ENCODE peak calls at places on chromosomes 12 and 14, in four cellular contexts. One of them, this sample, is unnamed.

GRCh38 chr12:11823043-11823442 is 173.6 kb downstream of the ETV6 start:
- DNase-seq in IMR-90: peak; percentile 84
- DNase-seq in A549: no peak
- DNase-seq in K562: no peak
- DNase-seq in this sample: no peak

GRCh38 chr12:81809829-81810595 is 50.9 kb upstream of the PPFIA2 start:
- DNase-seq in IMR-90: no peak
- DNase-seq in A549: no peak
- DNase-seq in K562: no peak
- DNase-seq in this sample: peak; percentile 3

GRCh38 chr12:85621041-85621440 is 215.2 kb downstream of the RASSF9 start:
- DNase-seq in IMR-90: no peak
- DNase-seq in A549: no peak
- DNase-seq in K562: no peak
- DNase-seq in this sample: no peak

GRCh38 chr12:132513070-132513398 is 23.1 kb downstream of the FBRSL1 start:
- DNase-seq in IMR-90: peak; percentile 75
- DNase-seq in A549: no peak
- DNase-seq in K562: no peak
- DNase-seq in this sample: no peak

GRCh38 chr14:86015511-86015910 is 485.6 kb downstream of the FLRT2 start:
- DNase-seq in IMR-90: peak; percentile 34
- DNase-seq in A549: no peak
- DNase-seq in K562: no peak
- DNase-seq in this sample: no peak

GRCh38 chr14:76584271-76584702 is 177.0 kb upstream of the VASH1 start:
- DNase-seq in IMR-90: no peak
- DNase-seq in A549: no peak
- DNase-seq in K562: no peak
- DNase-seq in this sample: no peak

GRCh38 chr12:132143328-132144071 is 619 bp downstream of the DDX51 start:
- DNase-seq in IMR-90: no peak
- DNase-seq in A549: no peak
- DNase-seq in K562: no peak
- DNase-seq in this sample: no peak

GRCh38 chr12:108360487-108360886 is 21.4 kb upstream of the CMKLR1 start:
- DNase-seq in IMR-90: no peak
- DNase-seq in A549: no peak
- DNase-seq in K562: no peak
- DNase-seq in this sample: peak; percentile 84

GRCh38 chr12:122467983-122468382 is 32.7 kb downstream of the ZCCHC8 start:
- DNase-seq in IMR-90: no peak
- DNase-seq in A549: peak; percentile 46
- DNase-seq in K562: no peak
- DNase-seq in this sample: no peak

GRCh38 chr14:74401504-74402241 is 24.3 kb downstream of the SYNDIG1L start:
- DNase-seq in IMR-90: no peak
- DNase-seq in A549: no peak
- DNase-seq in K562: peak; percentile 16
- DNase-seq in this sample: peak; percentile 45

GRCh38 chr12:54166543-54167499 is 22.0 kb downstream of the SMUG1 start:
- DNase-seq in IMR-90: no peak
- DNase-seq in A549: no peak
- DNase-seq in K562: no peak
- DNase-seq in this sample: no peak

GRCh38 chr14:94392510-94392935 is 4.1 kb upstream of the SERPINA1 start:
- DNase-seq in IMR-90: peak; percentile 65
- DNase-seq in A549: no peak
- DNase-seq in K562: no peak
- DNase-seq in this sample: peak; percentile 38

GRCh38 chr14:50605776-50606175 is 45.8 kb downstream of the ATL1 start:
- DNase-seq in IMR-90: peak; percentile 39
- DNase-seq in A549: no peak
- DNase-seq in K562: no peak
- DNase-seq in this sample: no peak

GRCh38 chr12:113270709-113271009 is 49.4 kb downstream of the TPCN1 start:
- DNase-seq in IMR-90: no peak
- DNase-seq in A549: no peak
- DNase-seq in K562: no peak
- DNase-seq in this sample: no peak

GRCh38 chr12:113269257-113269943 is 48.1 kb downstream of the TPCN1 start:
- DNase-seq in IMR-90: no peak
- DNase-seq in A549: no peak
- DNase-seq in K562: no peak
- DNase-seq in this sample: no peak

GRCh38 chr12:113271466-113271852 is 50.2 kb downstream of the TPCN1 start:
- DNase-seq in IMR-90: no peak
- DNase-seq in A549: no peak
- DNase-seq in K562: no peak
- DNase-seq in this sample: no peak

GRCh38 chr12:113273053-113273725 is 51.9 kb downstream of the TPCN1 start:
- DNase-seq in IMR-90: peak; percentile 36
- DNase-seq in A549: no peak
- DNase-seq in K562: no peak
- DNase-seq in this sample: no peak

DNA sequence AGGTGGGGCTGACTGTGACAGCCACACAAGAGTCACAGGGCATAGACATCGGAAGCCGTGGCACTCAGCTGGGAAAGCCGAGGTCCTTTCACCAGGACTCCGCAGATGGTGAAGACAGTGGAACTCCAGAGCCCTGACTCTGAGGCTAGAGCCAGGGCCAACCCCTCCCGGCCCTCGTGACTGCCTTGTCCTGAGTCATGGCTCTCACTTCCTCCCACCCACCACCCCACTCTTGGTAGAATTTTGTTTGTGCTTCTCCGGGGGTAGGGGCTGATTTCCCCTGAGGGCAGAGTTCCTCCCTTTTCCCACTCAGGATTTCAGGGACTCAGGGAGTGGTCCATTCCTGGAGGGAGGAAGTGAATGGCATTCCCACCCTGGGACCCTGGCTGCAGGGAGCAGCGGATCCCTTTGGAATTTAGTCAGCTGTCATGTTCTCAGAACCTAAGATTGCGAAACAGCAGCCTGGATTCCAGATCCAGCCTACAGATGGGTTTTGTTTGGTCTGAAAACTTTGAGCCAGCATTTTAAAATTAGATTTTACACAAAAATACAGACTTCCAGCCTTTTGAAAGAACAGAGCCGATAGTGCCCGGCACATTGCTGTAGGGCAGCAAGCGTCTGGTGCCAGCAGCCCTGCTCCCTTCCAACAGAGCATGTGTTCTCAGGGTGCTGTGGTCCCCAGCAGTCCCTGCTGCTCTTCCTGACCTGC is 50.7 kb downstream of the TPCN1 start:
- DNase-seq in IMR-90: peak; percentile 83
- DNase-seq in A549: no peak
- DNase-seq in K562: peak; percentile 50
- DNase-seq in this sample: no peak
- H3K4me2 ChIP-seq in IMR-90: peak overlapping the region; percentile 77
- H3K4me2 ChIP-seq in A549: no peak overlapping the region
- H3K4me2 ChIP-seq in K562: peak overlapping the region; percentile 5
- H3K4me2 ChIP-seq in this sample: no peak overlapping the region

GRCh38 chr12:96501139-96501741 is 11.9 kb downstream of the CFAP54 start:
- DNase-seq in IMR-90: peak; percentile 61
- DNase-seq in A549: peak; percentile 84
- DNase-seq in K562: peak; percentile 11
- DNase-seq in this sample: peak; percentile 69

GRCh38 chr12:96501908-96502307 is 12.5 kb downstream of the CFAP54 start:
- DNase-seq in IMR-90: no peak
- DNase-seq in A549: no peak
- DNase-seq in K562: no peak
- DNase-seq in this sample: no peak

GRCh38 chr12:96503971-96504370 is 14.6 kb downstream of the CFAP54 start:
- DNase-seq in IMR-90: peak; percentile 64
- DNase-seq in A549: no peak
- DNase-seq in K562: no peak
- DNase-seq in this sample: no peak

GRCh38 chr12:96502949-96503532 is 13.7 kb downstream of the CFAP54 start:
- DNase-seq in IMR-90: no peak
- DNase-seq in A549: no peak
- DNase-seq in K562: no peak
- DNase-seq in this sample: no peak

GRCh38 chr12:96502477-96502876 is 13.1 kb downstream of the CFAP54 start:
- DNase-seq in IMR-90: no peak
- DNase-seq in A549: peak; percentile 26
- DNase-seq in K562: no peak
- DNase-seq in this sample: peak; percentile 78
- TF ChIP-seq ELK1 in IMR-90: no peak
- TF ChIP-seq ELK1 in A549: no peak
- TF ChIP-seq ELK1 in K562: no peak
- TF ChIP-seq ELK1 in this sample: no peak

DNA sequence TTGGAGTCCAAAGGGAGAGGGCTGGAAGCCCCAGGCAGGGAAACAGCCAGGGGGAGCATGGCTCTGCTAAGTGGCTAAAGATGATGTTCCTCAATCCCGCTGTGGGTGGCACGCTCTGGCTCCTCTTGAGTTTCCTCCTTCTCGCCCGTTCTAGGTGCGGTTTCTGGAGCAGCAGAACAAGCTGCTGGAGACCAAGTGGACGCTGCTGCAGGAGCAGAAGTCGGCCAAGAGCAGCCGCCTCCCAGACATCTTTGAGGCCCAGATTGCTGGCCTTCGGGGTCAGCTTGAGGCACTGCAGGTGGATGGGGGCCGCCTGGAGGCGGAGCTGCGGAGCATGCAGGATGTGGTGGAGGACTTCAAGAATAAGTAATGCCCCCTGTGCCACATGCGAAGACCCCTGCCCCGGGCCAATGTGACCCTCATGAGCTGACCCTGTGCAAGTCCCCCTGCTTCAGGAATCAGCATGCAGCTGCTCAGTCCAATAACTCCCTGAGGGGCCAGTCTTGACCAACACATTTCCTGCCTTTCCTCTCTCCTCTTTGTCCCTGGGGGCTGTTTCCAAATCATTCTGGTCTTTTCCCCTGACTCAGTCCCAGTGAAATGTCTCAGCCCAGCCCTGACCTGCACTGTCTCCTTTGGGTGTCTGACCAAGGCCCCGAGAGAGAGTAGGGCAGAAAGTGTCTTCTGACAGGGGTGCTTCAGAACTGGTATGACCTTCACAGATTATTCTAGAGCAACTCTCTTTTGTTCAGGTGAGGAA is 2.1 kb downstream of the KRT7 start:
- DNase-seq in IMR-90: no peak
- DNase-seq in A549: peak; percentile 32
- DNase-seq in K562: no peak
- DNase-seq in this sample: no peak
- H3K4me2 ChIP-seq in IMR-90: no peak overlapping the region
- H3K4me2 ChIP-seq in A549: peak overlapping the region; percentile 99
- H3K4me2 ChIP-seq in K562: no peak overlapping the region
- H3K4me2 ChIP-seq in this sample: no peak overlapping the region

DNA sequence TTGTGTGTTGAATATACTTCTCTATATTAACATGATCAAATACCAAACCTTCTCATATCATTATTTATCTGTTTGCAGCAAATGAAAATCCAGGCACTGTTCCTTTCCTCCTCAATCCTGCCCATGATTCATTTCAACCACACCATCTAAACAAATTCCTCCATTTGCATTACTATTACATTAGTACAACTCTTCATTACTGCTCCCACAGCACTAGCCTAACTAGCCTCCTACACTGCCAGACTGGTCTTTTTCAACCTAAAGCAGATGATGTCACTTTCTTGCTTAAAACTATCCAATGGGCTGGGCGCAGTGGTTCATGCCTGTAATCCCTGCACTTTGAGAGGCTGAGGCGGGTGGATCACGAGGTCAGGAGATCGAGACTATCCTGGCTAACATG is 117.3 kb upstream of the MYF6 start:
- DNase-seq in IMR-90: peak; percentile 89
- DNase-seq in A549: no peak
- DNase-seq in K562: no peak
- DNase-seq in this sample: no peak
- TF ChIP-seq ELK1 in IMR-90: no peak
- TF ChIP-seq ELK1 in A549: no peak
- TF ChIP-seq ELK1 in K562: no peak
- TF ChIP-seq ELK1 in this sample: no peak

GRCh38 chr14:54253195-54253947 is 143.4 kb upstream of the CDKN3 start:
- DNase-seq in IMR-90: peak; percentile 89
- DNase-seq in A549: peak; percentile 66
- DNase-seq in K562: no peak
- DNase-seq in this sample: no peak

GRCh38 chr14:54256156-54256555 is 140.7 kb upstream of the CDKN3 start:
- DNase-seq in IMR-90: no peak
- DNase-seq in A549: no peak
- DNase-seq in K562: no peak
- DNase-seq in this sample: no peak

GRCh38 chr14:54252072-54252730 is 144.6 kb upstream of the CDKN3 start:
- DNase-seq in IMR-90: peak; percentile 58
- DNase-seq in A549: peak; percentile 63
- DNase-seq in K562: no peak
- DNase-seq in this sample: no peak

GRCh38 chr14:54251356-54251755 is 145.5 kb upstream of the CDKN3 start:
- DNase-seq in IMR-90: no peak
- DNase-seq in A549: no peak
- DNase-seq in K562: no peak
- DNase-seq in this sample: no peak
- H3K4me2 ChIP-seq in IMR-90: no peak overlapping the region
- H3K4me2 ChIP-seq in A549: no peak overlapping the region
- H3K4me2 ChIP-seq in K562: no peak overlapping the region
- H3K4me2 ChIP-seq in this sample: no peak overlapping the region

This sample was measured in GM12878.